ENCODE peak calls at places on chromosomes 1 and 21, in five cellular contexts. N is upper lobe of right lung, D is astrocyte, J is fibroblast of lung, U is H1. X is an unnamed sample.

GRCh38 chr1:48530727-48531351 is 58.8 kb upstream of the SPATA6 start:
- DNase-seq in N (peak), D (peak), J (peak), U (peak), X (peak)

GRCh38 chr21:44089001-44089911 is 17.9 kb upstream of the PWP2 start:
- DNase-seq in N (peak), D (no peak), J (no peak), U (no peak), X (no peak)

GRCh38 chr1:113872219-113872934 is 865 bp upstream of the PTPN22 start:
- DNase-seq in N (no peak), D (no peak), J (no peak), U (no peak), X (no peak)

GRCh38 chr1:151834239-151834638 is 2.6 kb upstream of the RORC start:
- DNase-seq in N (no peak), D (no peak), J (no peak), U (no peak), X (no peak)

GRCh38 chr1:44672254-44672955 is 1.9 kb downstream of the TMEM53 start:
- DNase-seq in N (peak), D (peak), J (peak), U (peak), X (peak)

GRCh38 chr1:115828101-115829022 is 12.6 kb downstream of the NHLH2 start:
- DNase-seq in N (peak), D (no peak), J (peak), U (no peak), X (peak)

GRCh38 chr21:43645414-43645891 is 13.8 kb downstream of the HSF2BP start:
- DNase-seq in N (no peak), D (peak), J (peak), U (no peak), X (peak)

GRCh38 chr1:154794608-154795007 is 75.5 kb downstream of the KCNN3 start:
- DNase-seq in N (no peak), D (no peak), J (no peak), U (no peak), X (no peak)

GRCh38 chr1:109636201-109636952 is 16.7 kb downstream of the AMPD2 start:
- DNase-seq in N (no peak), D (peak), J (peak), U (no peak), X (peak)

GRCh38 chr1:11507309-11507708 is 28.4 kb downstream of the DISP3 start:
- DNase-seq in N (no peak), D (no peak), J (no peak), U (no peak), X (no peak)

GRCh38 chr1:178408869-178409268 is 87.9 kb downstream of the CLEC20A start:
- DNase-seq in N (no peak), D (no peak), J (no peak), U (no peak), X (no peak)

GRCh38 chr1:25562101-25562927 is 18.9 kb downstream of the LDLRAP1 start:
- DNase-seq in N (peak), D (no peak), J (no peak), U (no peak), X (no peak)

GRCh38 chr1:42456754-42457089 is 379 bp downstream of the PPCS start:
- DNase-seq in N (no peak), D (peak), J (peak), U (no peak), X (peak)

GRCh38 chr1:202501281-202501680 is 152.8 kb downstream of the PPP1R12B start:
- DNase-seq in N (no peak), D (peak), J (peak), U (no peak), X (peak)

GRCh38 chr1:18721776-18722175 is 91.1 kb downstream of the PAX7 start:
- DNase-seq in N (no peak), D (no peak), J (no peak), U (no peak), X (no peak)

GRCh38 chr1:12039141-12039525 is 19.8 kb downstream of the MIIP start:
- DNase-seq in N (no peak), D (no peak), J (no peak), U (no peak), X (no peak)

GRCh38 chr1:63662056-63662836 is 69.0 kb downstream of the PGM1 start:
- DNase-seq in N (no peak), D (peak), J (peak), U (no peak), X (peak)

GRCh38 chr21:38494688-38495087 is 3.6 kb downstream of the ERG start:
- DNase-seq in N (no peak), D (peak), J (no peak), U (no peak), X (no peak)

GRCh38 chr21:14734191-14734590 is 188.1 kb upstream of the SAMSN1 start:
- DNase-seq in N (no peak), D (no peak), J (no peak), U (no peak), X (no peak)

GRCh38 chr1:110476028-110476765 is 25.2 kb downstream of the PROK1 start:
- DNase-seq in N (no peak), D (no peak), J (no peak), U (no peak), X (peak)

GRCh38 chr1:235648407-235648907 is 1.1 kb downstream of the GNG4 start:
- DNase-seq in N (no peak), D (no peak), J (no peak), U (no peak), X (no peak)

GRCh38 chr1:205313681-205314308 is 7.8 kb downstream of the NUAK2 start:
- DNase-seq in N (peak), D (peak), J (peak), U (peak), X (peak)

GRCh38 chr1:234771642-234772344 is 161.8 kb upstream of the IRF2BP2 start:
- DNase-seq in N (no peak), D (no peak), J (no peak), U (no peak), X (peak)

GRCh38 chr1:14896381-14897079 is 257.0 kb upstream of the TMEM51 start:
- DNase-seq in N (no peak), D (peak), J (peak), U (no peak), X (peak)

GRCh38 chr1:114352797-114353196 is 158.2 kb downstream of the TRIM33 start:
- DNase-seq in N (no peak), D (no peak), J (peak), U (no peak), X (no peak)

GRCh38 chr21:42847726-42848125 is 31.6 kb downstream of the WDR4 start:
- DNase-seq in N (peak), D (no peak), J (no peak), U (no peak), X (no peak)

GRCh38 chr1:62111084-62111483 is 83.6 kb upstream of the L1TD1 start:
- DNase-seq in N (no peak), D (no peak), J (no peak), U (no peak), X (no peak)

GRCh38 chr1:222045236-222045635 is 303.3 kb upstream of the DUSP10 start:
- DNase-seq in N (no peak), D (no peak), J (no peak), U (no peak), X (no peak)

GRCh38 chr1:212852105-212852688 is 4.7 kb upstream of the SPATA45 start:
- DNase-seq in N (no peak), D (no peak), J (no peak), U (peak), X (no peak)

GRCh38 chr1:148362141-148362929 is 120.8 kb downstream of the PPIAL4G start:
- DNase-seq in N (peak), D (peak), J (no peak), U (peak), X (peak)

GRCh38 chr1:56491441-56491840 is 87.9 kb downstream of the PLPP3 start:
- DNase-seq in N (no peak), D (peak), J (peak), U (no peak), X (peak)

GRCh38 chr1:15803380-15803779 is 4.1 kb downstream of the UQCRHL start:
- DNase-seq in N (no peak), D (no peak), J (peak), U (no peak), X (no peak)

GRCh38 chr1:118588566-118588965 is 399.6 kb downstream of the TBX15 start:
- DNase-seq in N (no peak), D (no peak), J (no peak), U (no peak), X (no peak)

GRCh38 chr1:156177918-156178654 is 15.8 kb upstream of the SLC25A44 start:
- DNase-seq in N (peak), D (no peak), J (no peak), U (no peak), X (no peak)

GRCh38 chr1:17531682-17532487 is 7.6 kb upstream of the ARHGEF10L start:
- DNase-seq in N (no peak), D (peak), J (peak), U (no peak), X (peak)

GRCh38 chr1:66276229-66276628 is 257.7 kb upstream of the SGIP1 start:
- DNase-seq in N (no peak), D (no peak), J (no peak), U (no peak), X (no peak)

GRCh38 chr1:218464871-218465270 is 119.7 kb downstream of the TGFB2 start:
- DNase-seq in N (no peak), D (no peak), J (no peak), U (no peak), X (no peak)

GRCh38 chr1:218461351-218461750 is 116.2 kb downstream of the TGFB2 start:
- DNase-seq in N (no peak), D (no peak), J (no peak), U (no peak), X (no peak)

GRCh38 chr1:218462591-218462990 is 117.5 kb downstream of the TGFB2 start:
- DNase-seq in N (no peak), D (no peak), J (no peak), U (no peak), X (peak)

GRCh38 chr1:218462116-218462515 is 117.0 kb downstream of the TGFB2 start:
- DNase-seq in N (no peak), D (no peak), J (no peak), U (no peak), X (no peak)

GRCh38 chr1:218463194-218464156 is 118.3 kb downstream of the TGFB2 start:
- DNase-seq in N (no peak), D (peak), J (peak), U (no peak), X (peak)
- H3K4me3 ChIP-seq in N (no peak), D (peak), J (peak), U (no peak), X (no peak)

GRCh38 chr1:39134768-39135333 is 69.6 kb upstream of the MACF1 start:
- DNase-seq in N (no peak), D (no peak), J (no peak), U (no peak), X (no peak)

GRCh38 chr1:39133340-39133684 is 71.2 kb upstream of the MACF1 start:
- DNase-seq in N (no peak), D (no peak), J (no peak), U (no peak), X (no peak)

GRCh38 chr1:39131940-39132339 is 72.6 kb upstream of the MACF1 start:
- DNase-seq in N (no peak), D (no peak), J (no peak), U (no peak), X (no peak)

GRCh38 chr1:39130297-39130696 is 74.2 kb upstream of the MACF1 start:
- DNase-seq in N (no peak), D (peak), J (peak), U (no peak), X (peak)

DNA sequence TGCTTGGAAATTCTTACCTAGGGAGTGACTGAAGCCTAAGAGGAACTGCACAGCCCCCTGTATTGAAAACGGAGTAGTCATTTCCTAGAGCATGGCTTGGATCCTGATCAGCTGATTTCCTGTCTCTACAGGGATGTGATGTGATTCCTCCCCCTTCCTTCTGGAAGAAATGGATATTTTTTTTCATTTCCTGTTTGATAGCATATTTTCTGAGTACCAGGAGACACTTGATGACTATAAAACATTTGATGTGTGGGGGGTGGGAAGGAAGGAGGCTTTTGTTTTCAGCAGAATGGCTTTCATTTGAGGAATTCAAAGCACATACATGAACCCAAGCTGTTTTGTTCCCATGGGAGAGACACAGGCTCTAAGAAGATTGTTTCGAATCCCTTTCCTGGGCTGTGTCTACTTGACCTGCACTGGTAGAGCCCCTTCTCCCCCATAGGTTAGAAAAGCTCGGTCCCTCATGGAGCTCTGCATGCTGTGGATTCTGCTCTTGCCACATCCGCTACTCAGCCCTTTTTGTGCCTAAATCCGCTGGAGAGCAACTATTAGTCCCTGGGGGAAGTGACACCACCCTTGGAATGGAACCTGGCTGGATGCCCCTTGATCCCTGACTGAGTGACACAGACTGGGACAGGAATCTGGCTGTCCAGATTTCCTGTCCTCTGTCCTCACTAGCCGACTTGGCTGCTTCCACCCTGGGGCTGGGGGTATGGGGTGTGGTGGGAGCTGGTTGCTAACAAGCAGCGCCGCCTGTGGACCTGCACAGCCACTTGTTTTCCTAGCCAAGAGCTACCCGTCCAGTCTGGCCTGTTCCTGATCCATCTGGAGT is 71.8 kb upstream of the MACF1 start:
- DNase-seq in N (peak), D (no peak), J (peak), U (peak), X (no peak)
- TF ChIP-seq CTCF in N (peak), D (peak), J (no peak), U (peak), X (no peak)

GRCh38 chr1:192809286-192810252 is 730 bp downstream of the RGS2 start:
- DNase-seq in N (no peak), D (peak), J (peak), U (no peak), X (peak)

GRCh38 chr1:192807968-192808587 is 761 bp upstream of the RGS2 start:
- DNase-seq in N (no peak), D (peak), J (peak), U (no peak), X (peak)

GRCh38 chr1:192808588-192809285 is at the start of gene RGS2:
- DNase-seq in N (peak), D (peak), J (peak), U (peak), X (peak)

GRCh38 chr1:192805832-192806323 is 3.0 kb upstream of the RGS2 start:
- DNase-seq in N (no peak), D (peak), J (peak), U (no peak), X (peak)

DNA sequence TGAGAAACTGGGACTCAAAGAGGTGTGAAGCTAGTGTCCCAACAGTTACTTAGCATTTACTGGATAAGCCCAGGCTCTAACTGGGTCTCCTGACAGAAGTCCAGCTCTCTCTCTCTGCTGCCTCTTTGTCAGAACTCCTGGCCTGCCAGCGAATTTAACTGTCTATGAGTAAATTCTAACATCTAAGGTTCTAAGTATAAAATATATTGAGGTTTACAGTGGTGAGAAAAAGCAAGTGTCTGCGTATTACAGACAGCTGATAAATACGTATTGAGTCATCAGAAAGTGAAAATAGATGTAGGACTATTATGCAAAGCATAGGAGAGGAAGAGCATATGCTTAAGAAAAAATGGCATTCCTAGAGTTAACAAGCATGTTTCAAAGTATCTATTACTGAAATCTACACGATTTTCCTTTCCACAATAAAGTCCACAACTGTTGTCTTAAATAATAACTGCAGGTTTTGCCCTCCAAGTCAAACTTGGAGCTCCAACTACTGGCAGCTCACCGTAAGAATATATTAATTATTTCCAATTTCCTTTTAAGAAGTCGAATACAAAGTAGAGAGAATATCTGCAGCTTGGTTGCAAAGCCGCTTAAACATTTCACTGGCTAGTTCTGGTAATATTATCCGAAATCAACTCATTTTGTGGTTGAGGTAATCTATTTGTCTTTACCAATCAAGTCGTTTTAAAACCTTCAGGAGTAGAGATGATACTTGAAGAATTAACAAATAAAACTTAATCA is 1.4 kb upstream of the RGS2 start:
- DNase-seq in N (no peak), D (peak), J (peak), U (no peak), X (peak)
- H3K4me3 ChIP-seq in N (peak), D (peak), J (peak), U (peak), X (peak)

GRCh38 chr1:20449736-20450311 is 36.2 kb downstream of the CAMK2N1 start:
- DNase-seq in N (no peak), D (peak), J (peak), U (no peak), X (peak)
- TF ChIP-seq CTCF in N (no peak), D (no peak), J (no peak), U (no peak), X (no peak)

DNA sequence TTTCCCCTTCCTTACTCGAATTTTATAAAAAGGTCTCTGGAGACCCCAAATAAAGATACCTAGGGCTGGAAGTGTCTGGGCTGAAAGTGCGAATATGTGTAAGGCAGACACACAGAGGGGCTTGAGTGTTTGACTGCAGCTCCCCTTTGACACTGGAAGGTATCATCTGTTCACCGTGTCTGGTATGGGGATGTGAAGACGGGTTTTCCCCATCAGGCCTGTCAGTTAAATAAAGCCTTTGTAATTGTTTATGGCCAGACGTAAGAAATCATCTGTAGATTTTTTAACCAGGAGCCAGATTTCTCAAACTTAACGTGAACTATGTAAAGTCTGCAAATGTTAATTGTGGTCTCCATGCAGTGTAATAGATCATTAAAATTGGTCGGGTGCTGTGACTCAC is 1173.4 kb downstream of the AMY1C start:
- DNase-seq in N (no peak), D (no peak), J (no peak), U (no peak), X (no peak)
- H3K4me3 ChIP-seq in N (no peak), D (no peak), J (no peak), U (no peak), X (no peak)

DNA sequence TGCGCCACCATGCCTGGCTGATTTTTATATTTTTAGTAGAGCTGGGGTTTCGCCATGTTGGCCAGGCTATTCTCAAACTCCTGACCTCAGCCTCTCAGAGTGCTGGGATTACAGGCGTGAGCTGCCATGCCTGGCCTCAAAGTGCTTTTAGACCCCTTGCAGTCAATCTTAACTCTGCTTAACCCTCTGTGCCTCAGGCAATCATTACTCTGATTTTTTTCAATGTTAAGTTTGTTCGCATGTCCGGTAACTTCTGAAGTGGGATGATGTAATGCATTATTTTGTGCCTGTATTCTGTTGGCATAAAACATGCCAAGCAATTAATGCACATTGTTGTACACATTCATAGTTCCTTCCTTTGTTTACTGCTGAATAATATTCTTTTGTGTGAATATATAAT is 18.6 kb downstream of the SMG7 start:
- DNase-seq in N (no peak), D (no peak), J (no peak), U (no peak), X (no peak)
- TF ChIP-seq CTCF in N (no peak), D (no peak), J (no peak), U (no peak), X (no peak)

GRCh38 chr1:64743954-64744491 is 852 bp upstream of the RAVER2 start:
- DNase-seq in N (no peak), D (no peak), J (no peak), U (no peak), X (no peak)
- H3K4me3 ChIP-seq in N (peak), D (peak), J (peak), U (peak), X (peak)

GRCh38 chr1:52366517-52366827 is 467 bp upstream of the CC2D1B start:
- DNase-seq in N (no peak), D (no peak), J (no peak), U (no peak), X (no peak)

GRCh38 chr1:52365746-52366516 is at the start of gene CC2D1B:
- DNase-seq in N (peak), D (peak), J (peak), U (peak), X (peak)

GRCh38 chr1:52365091-52365745 is 787 bp downstream of the CC2D1B start:
- DNase-seq in N (peak), D (peak), J (peak), U (no peak), X (peak)

GRCh38 chr1:52367272-52367671 is 1.3 kb upstream of the CC2D1B start:
- DNase-seq in N (no peak), D (no peak), J (no peak), U (no peak), X (no peak)

GRCh38 chr1:52368383-52369172 is 2.6 kb upstream of the CC2D1B start:
- DNase-seq in N (peak), D (peak), J (peak), U (no peak), X (peak)
- TF ChIP-seq CTCF in N (no peak), D (no peak), J (peak), U (peak), X (peak)

GRCh38 chr1:160767417-160768294 is 28.3 kb upstream of the LY9 start:
- DNase-seq in N (no peak), D (no peak), J (no peak), U (no peak), X (no peak)
- H3K4me3 ChIP-seq in N (no peak), D (no peak), J (no peak), U (no peak), X (no peak)

X was measured in fibroblast of villous mesenchyme.